ENCODE peak calls at places on chromosome 9, in eight cellular contexts. D, T, M, E, V, B, H and P are unnamed samples.

GRCh38 chr9:131627326-131627845 is 82.1 kb downstream of the PRRT1B start:
- DNase-seq in M (no peak), B (no peak), T (peak; percentile 31), E (no peak), D (peak; percentile 35), H (no peak), V (no peak), P (no peak)

GRCh38 chr9:588952-589351 is 252.5 kb upstream of the DMRT1 start:
- DNase-seq in B (no peak), M (no peak), H (no peak), D (no peak), E (no peak), T (no peak), V (no peak), P (no peak)

GRCh38 chr9:34576943-34577634 is 12.4 kb downstream of the CNTFR start:
- DNase-seq in E (peak; percentile 78), M (no peak), T (no peak), H (peak; percentile 69), D (no peak), B (no peak), V (no peak), P (no peak)

GRCh38 chr9:36742264-36742663 is 169.6 kb downstream of the MELK start:
- DNase-seq in B (no peak), T (no peak), V (no peak), H (no peak), E (peak; percentile 30), D (no peak), M (no peak), P (no peak)

GRCh38 chr9:6054280-6055099 is 39.1 kb upstream of the RANBP6 start:
- DNase-seq in D (peak; percentile 40), M (peak; percentile 83), B (no peak), E (peak; percentile 95), V (peak; percentile 76), T (peak; percentile 73), H (peak; percentile 82), P (no peak)

GRCh38 chr9:504921-505821 is 290.5 kb downstream of the DOCK8 start:
- DNase-seq in D (no peak), H (peak; percentile 41), V (peak; percentile 37), B (peak; percentile 85), M (peak; percentile 46), T (no peak), E (peak; percentile 60), P (no peak)

GRCh38 chr9:133880851-133881634 is 111.1 kb downstream of the VAV2 start:
- DNase-seq in H (no peak), D (no peak), E (no peak), T (no peak), B (no peak), M (no peak), V (peak; percentile 71), P (no peak)

GRCh38 chr9:86601697-86602096 is 247.5 kb upstream of the TUT7 start:
- DNase-seq in H (no peak), E (no peak), B (no peak), V (no peak), M (no peak), T (peak; percentile 27), D (no peak), P (no peak)

GRCh38 chr9:89799221-89799620 is 194.4 kb downstream of the GADD45G start:
- DNase-seq in M (no peak), T (no peak), V (no peak), B (no peak), H (no peak), D (no peak), E (no peak), P (no peak)

GRCh38 chr9:15104826-15105420 is 194.7 kb upstream of the FREM1 start:
- DNase-seq in H (peak; percentile 41), B (no peak), E (peak; percentile 75), V (peak; percentile 57), D (peak; percentile 2), T (peak; percentile 47), M (peak; percentile 33), P (no peak)

GRCh38 chr9:4393806-4394523 is 94.1 kb upstream of the GLIS3 start:
- DNase-seq in D (no peak), M (no peak), B (no peak), H (no peak), V (no peak), E (no peak), T (no peak), P (no peak)

GRCh38 chr9:89007568-89007967 is 16.3 kb downstream of the S1PR3 start:
- DNase-seq in D (no peak), E (no peak), B (no peak), H (no peak), V (no peak), T (no peak), M (no peak), P (no peak)

GRCh38 chr9:133580971-133581370 is 28.2 kb downstream of the FAM163B start:
- DNase-seq in B (peak; percentile 7), H (no peak), D (no peak), E (no peak), T (no peak), V (no peak), M (no peak), P (no peak)

GRCh38 chr9:2021731-2022130 is 6.6 kb downstream of the SMARCA2 start:
- DNase-seq in H (no peak), D (no peak), M (no peak), B (no peak), V (no peak), E (no peak), T (no peak), P (no peak)

DNA sequence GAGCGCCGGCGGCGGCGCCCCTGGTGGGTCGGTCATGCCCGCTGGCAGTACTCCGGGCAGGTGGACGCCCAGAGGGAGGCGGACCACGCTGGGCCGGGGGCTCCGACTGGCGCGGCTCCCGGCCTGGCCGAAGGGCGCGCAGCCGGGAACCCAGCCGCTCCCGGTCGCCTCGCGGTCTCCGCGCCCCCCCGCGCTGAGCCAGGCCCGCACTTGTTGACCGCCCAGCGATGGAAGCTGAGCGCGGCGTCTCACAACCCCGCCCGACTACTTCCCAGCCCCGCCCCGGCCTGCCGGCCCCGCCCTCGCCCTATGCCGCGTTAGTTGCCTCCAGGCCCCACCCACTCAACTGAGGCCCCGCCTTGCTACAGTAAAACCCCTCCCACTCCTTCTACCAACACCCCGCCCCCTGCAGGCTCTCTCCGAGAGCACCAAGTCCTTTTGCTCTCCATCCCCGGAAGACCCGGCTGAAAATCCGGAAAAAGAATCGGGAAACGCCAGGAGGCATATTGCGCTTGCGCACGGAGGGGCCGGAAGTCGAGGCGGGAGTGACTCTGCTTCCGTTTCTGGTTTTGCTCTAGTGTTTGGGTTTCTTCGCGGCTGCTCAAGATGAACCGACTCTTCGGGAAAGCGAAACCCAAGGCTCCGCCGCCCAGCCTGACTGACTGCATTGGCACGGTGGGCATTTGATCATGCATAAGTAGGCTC is at the start of the genes BAG1 and CHMP5:
- DNase-seq in B (peak; percentile 100), H (peak; percentile 99), V (peak; percentile 99), D (peak; percentile 98), M (peak; percentile 100), E (peak; percentile 100), T (peak; percentile 99), P (peak; percentile 100)
- TF ChIP-seq CTCF in B (no peak), H (peak; percentile 42), V (no peak), D (peak; percentile 43), M (peak; percentile 36), E (no peak), T (peak; percentile 11), P (peak; percentile 17)

DNA sequence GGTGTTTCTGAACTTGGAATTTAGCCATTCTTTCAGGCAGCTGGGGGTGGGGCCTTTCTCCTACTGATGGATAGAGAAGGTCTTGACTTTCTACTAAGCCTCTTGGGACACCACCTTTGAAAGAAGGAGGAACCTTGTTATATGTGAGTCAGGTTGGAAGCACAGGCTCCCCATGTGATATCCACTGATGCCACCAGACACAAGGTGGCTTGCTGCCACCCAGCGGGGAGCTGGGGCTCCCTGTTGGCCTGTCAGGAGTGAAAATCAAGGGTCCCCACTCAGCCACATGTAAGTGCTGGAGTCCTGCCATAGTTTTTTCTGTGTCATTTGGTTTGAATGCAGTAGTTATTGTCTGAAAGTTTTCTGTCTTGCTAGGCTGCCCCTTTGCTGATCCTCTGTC is 252.4 kb upstream of the NFIL3 start:
- DNase-seq in T (no peak), H (no peak), V (peak; percentile 65), M (peak; percentile 10), D (no peak), E (no peak), B (peak; percentile 55), P (no peak)
- TF ChIP-seq CTCF in T (no peak), H (no peak), V (peak; percentile 27), M (no peak), D (peak; percentile 16), E (peak; percentile 10), B (no peak), P (no peak)

DNA sequence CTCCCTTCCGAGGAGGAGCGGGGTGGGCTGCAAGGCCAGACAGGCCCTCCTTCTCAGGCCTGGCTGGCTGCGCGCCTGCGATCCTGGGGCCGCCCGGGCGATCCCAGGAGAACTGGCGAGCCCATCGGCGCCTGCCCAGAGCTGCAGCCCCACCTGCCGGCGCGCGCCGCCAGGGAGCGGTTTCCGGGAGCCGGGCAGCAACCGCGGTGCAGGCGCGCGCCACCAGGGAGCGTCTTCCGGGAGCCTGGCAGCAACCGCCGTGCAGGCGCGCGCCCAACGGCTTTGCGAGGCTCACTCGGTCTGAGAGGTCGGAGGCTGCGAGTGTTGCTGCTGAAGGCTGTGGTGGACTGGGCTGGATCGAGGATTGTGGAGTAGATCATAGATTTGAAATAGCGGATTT is 668.7 kb downstream of the SPATA31A6 start:
- DNase-seq in T (peak; percentile 31), B (peak; percentile 69), E (peak; percentile 71), H (peak; percentile 80), D (no peak), M (peak; percentile 9), V (no peak), P (no peak)
- TF ChIP-seq CTCF in T (no peak), B (peak; percentile 21), E (peak; percentile 20), H (peak; percentile 46), D (no peak), M (no peak), V (no peak), P (no peak)

DNA sequence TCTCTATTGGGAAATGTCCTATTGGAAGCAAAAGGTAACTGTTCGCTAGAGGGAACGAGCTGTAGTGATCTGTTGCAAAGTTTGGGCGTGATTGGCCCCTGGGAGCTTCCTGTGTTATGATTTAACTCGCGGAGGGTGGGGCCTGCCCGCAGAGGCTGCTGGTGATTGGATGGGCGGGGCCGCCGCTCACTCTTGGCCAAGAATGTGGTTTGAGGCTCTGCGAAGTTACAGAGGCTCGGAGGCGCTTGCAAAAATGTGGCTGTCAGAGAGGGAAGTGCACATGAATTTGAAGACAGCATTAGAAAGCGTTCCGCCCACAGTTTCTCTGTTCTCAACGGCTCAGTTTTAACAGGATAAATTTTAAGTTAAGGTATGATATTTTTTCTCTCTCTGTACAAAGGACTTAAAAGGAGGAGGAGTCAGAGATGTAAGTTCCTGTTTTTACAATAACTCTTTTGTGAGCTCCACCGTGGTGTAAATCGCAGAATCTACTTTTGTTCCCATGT is 46.9 kb downstream of the CNTRL start:
- DNase-seq in E (peak; percentile 98), V (peak; percentile 98), M (peak; percentile 99), T (peak; percentile 94), D (peak; percentile 72), H (peak; percentile 97), B (peak; percentile 98), P (peak; percentile 95)
- TF ChIP-seq CTCF in E (no peak), V (no peak), M (peak; percentile 30), T (peak; percentile 31), D (peak; percentile 24), H (no peak), B (peak; percentile 17), P (peak; percentile 20)

GRCh38 chr9:129402341-129402739 is 218.6 kb downstream of the C9orf50 start:
- DNase-seq in E (peak; percentile 66), T (no peak), H (peak; percentile 73), D (no peak), M (no peak), V (no peak), B (peak; percentile 67), P (no peak)
- TF ChIP-seq CTCF in E (no peak), T (no peak), H (no peak), D (no peak), M (no peak), V (no peak), B (no peak), P (no peak)

GRCh38 chr9:8659121-8659520 is 859.5 kb upstream of the DMAC1 start:
- DNase-seq in H (no peak), E (no peak), B (no peak), V (no peak), T (no peak), D (no peak), M (no peak), P (no peak)
- TF ChIP-seq CTCF in H (no peak), E (no peak), B (no peak), V (no peak), T (no peak), D (no peak), M (no peak), P (no peak)